ENCODE peak calls at places on chromosome 21, in four cellular contexts. L is WTC11; V is activated T-helper 2 cell treated with anti-CD3 and anti-CD28 coated beads, Interferon-gamma antibody, Interleukin-2, Interleukin-4, amounts not matched to agents 10 μg/mL and 5 μg/mL and 100 μg/mL, durations not matched to agents 14 hours and 24 hours and 36 hours; D is HuH-7.5. O is an unnamed sample.
A peak's percentile ranks its signal among the peaks of the same experiment; 100 is the strongest.

GRCh38 chr21:26881504-26882228 is 36.5 kb upstream of the ADAMTS1 start:
- DNase-seq in L (no peak), V (no peak), D (no peak), O (no peak)

GRCh38 chr21:43805275-43805800 is 16.0 kb downstream of the RRP1 start:
- DNase-seq in V (no peak), D (no peak), L (no peak), O (no peak)

GRCh38 chr21:43956667-43957030 is 55.5 kb upstream of the TRAPPC10 start:
- DNase-seq in V (no peak), D (no peak), L (no peak), O (no peak)

GRCh38 chr21:43733529-43734071 is 14.7 kb downstream of the PDXK start:
- DNase-seq in D (no peak), V (no peak), L (no peak), O (no peak)

GRCh38 chr21:40846566-40847411 is at the start of gene DSCAM:
- DNase-seq in D (no peak), L (peak; percentile 60), V (no peak), O (no peak)

GRCh38 chr21:35408401-35408800 is 359.3 kb upstream of the RUNX1 start:
- DNase-seq in V (no peak), D (no peak), L (no peak), O (no peak)

GRCh38 chr21:25845729-25846256 is 111.0 kb downstream of the GABPA start:
- DNase-seq in L (no peak), D (no peak), V (no peak), O (no peak)

GRCh38 chr21:41579692-41580091 is 71.7 kb upstream of the TMPRSS2 start:
- DNase-seq in D (no peak), V (no peak), L (no peak), O (no peak)

GRCh38 chr21:33644383-33645074 is 2.2 kb downstream of the ITSN1 start:
- DNase-seq in V (no peak), L (no peak), D (no peak), O (no peak)

GRCh38 chr21:26120833-26121232 is 49.7 kb downstream of the APP start:
- DNase-seq in V (no peak), L (peak; percentile 38), D (no peak), O (no peak)

GRCh38 chr21:17195965-17196364 is 316.9 kb upstream of the CXADR start:
- DNase-seq in L (no peak), V (no peak), D (no peak), O (no peak)

GRCh38 chr21:38468989-38469388 is 29.3 kb downstream of the ERG start:
- DNase-seq in V (no peak), D (no peak), L (no peak), O (no peak)

GRCh38 chr21:42474043-42474831 is 21.8 kb downstream of the RSPH1 start:
- DNase-seq in D (peak; percentile 55), V (no peak), L (peak; percentile 27), O (no peak)

GRCh38 chr21:45874716-45875415 is 106.7 kb upstream of the COL6A1 start:
- DNase-seq in D (no peak), L (no peak), V (no peak), O (no peak)

GRCh38 chr21:14382486-14382834 is 486 bp downstream of the HSPA13 start:
- DNase-seq in V (no peak), L (peak; percentile 45), D (no peak), O (peak; percentile 20)

GRCh38 chr21:44805226-44805625 is 3.6 kb upstream of the UBE2G2 start:
- DNase-seq in L (no peak), D (no peak), V (no peak), O (no peak)

GRCh38 chr21:14762734-14763694 is 216.9 kb upstream of the SAMSN1 start:
- DNase-seq in V (no peak), L (no peak), D (no peak), O (no peak)